ENCODE peak calls at places on chromosomes 6 and 20, in four cellular contexts. B, U, F and T are unnamed samples.

GRCh38 chr6:136052046-136052445 is 198.1 kb downstream of the MTFR2 start:
- DNase-seq in B (no peak), U (no peak), F (no peak), T (no peak)

GRCh38 chr6:36817864-36818263 is 21.4 kb downstream of the CPNE5 start:
- DNase-seq in B (no peak), U (no peak), F (no peak), T (no peak)

GRCh38 chr6:75530696-75531095 is 37.1 kb upstream of the FILIP1 start:
- DNase-seq in U (no peak), B (no peak), F (no peak), T (no peak)

GRCh38 chr6:131216277-131216676 is 81.0 kb downstream of the AKAP7 start:
- DNase-seq in F (no peak), B (no peak), U (no peak), T (no peak)

GRCh38 chr6:98579089-98579488 is 255.3 kb upstream of the POU3F2 start:
- DNase-seq in F (no peak), B (no peak), U (no peak), T (no peak)

GRCh38 chr6:20110478-20110877 is 101.8 kb downstream of the MBOAT1 start:
- DNase-seq in B (no peak), U (no peak), F (no peak), T (no peak)

GRCh38 chr6:20159781-20160540 is 52.3 kb downstream of the MBOAT1 start:
- DNase-seq in B (no peak), F (no peak), U (no peak), T (no peak)

GRCh38 chr20:53960586-53961386 is 109.6 kb downstream of the BCAS1 start:
- DNase-seq in F (no peak), U (no peak), B (no peak), T (no peak)

GRCh38 chr6:130365166-130366010 is 429 bp upstream of the TMEM200A start:
- DNase-seq in U (peak), F (peak), B (peak), T (no peak)

GRCh38 chr6:105209950-105210706 is 30.3 kb upstream of the POPDC3 start:
- DNase-seq in F (peak), B (no peak), U (no peak), T (no peak)

GRCh38 chr6:41696788-41697187 is 38.6 kb downstream of the TFEB start:
- DNase-seq in U (no peak), F (no peak), B (no peak), T (no peak)

GRCh38 chr6:52953911-52954839 is 40.9 kb downstream of the GSTA4 start:
- DNase-seq in U (no peak), B (no peak), F (no peak), T (no peak)

GRCh38 chr6:105780146-105780860 is 305.8 kb upstream of the PRDM1 start:
- DNase-seq in U (no peak), B (no peak), F (peak), T (no peak)

GRCh38 chr6:145815351-145815772 is 767 bp upstream of the FBXO30 start:
- DNase-seq in F (no peak), B (peak), U (no peak), T (no peak)

GRCh38 chr6:98947411-98948292 is at the start of gene FBXL4:
- DNase-seq in U (peak), F (peak), B (peak), T (no peak)

GRCh38 chr6:53735896-53736295 is 58.9 kb upstream of the LRRC1 start:
- DNase-seq in U (no peak), F (no peak), B (no peak), T (no peak)

GRCh38 chr6:136677822-136678221 is 114.5 kb downstream of the MAP3K5 start:
- DNase-seq in B (no peak), F (no peak), U (no peak), T (no peak)

GRCh38 chr6:56484669-56485068 is 158.0 kb downstream of the DST start:
- DNase-seq in F (peak), B (no peak), U (no peak), T (no peak)

GRCh38 chr6:25137497-25137896 is 141.7 kb upstream of the CARMIL1 start:
- DNase-seq in U (no peak), F (no peak), B (no peak), T (peak)

GRCh38 chr6:129857838-129858237 is 3.3 kb downstream of the TMEM244 start:
- DNase-seq in U (no peak), B (no peak), F (no peak), T (no peak)

GRCh38 chr6:42141603-42142117 is 760 bp downstream of the C6orf132 start:
- DNase-seq in U (no peak), F (no peak), B (no peak), T (no peak)

GRCh38 chr20:38840053-38840893 is 34.8 kb downstream of the PPP1R16B start:
- DNase-seq in B (no peak), F (no peak), U (no peak), T (no peak)

GRCh38 chr6:107941627-107942026 is 16.4 kb downstream of the SEC63 start:
- DNase-seq in U (peak), F (no peak), B (no peak), T (no peak)

GRCh38 chr6:165426892-165427291 is 117.5 kb upstream of the C6orf118 start:
- DNase-seq in F (no peak), U (no peak), B (no peak), T (no peak)

GRCh38 chr6:21665101-21665435 is 71.5 kb downstream of the SOX4 start:
- DNase-seq in B (no peak), U (no peak), F (no peak), T (no peak)

GRCh38 chr6:28839443-28840120 is 84.2 kb downstream of the TRIM27 start:
- DNase-seq in B (no peak), U (no peak), F (no peak), T (no peak)

GRCh38 chr20:57866250-57867106 is 156.7 kb upstream of the PMEPA1 start:
- DNase-seq in F (no peak), B (no peak), U (no peak), T (no peak)

GRCh38 chr6:98583506-98583905 is 250.9 kb upstream of the POU3F2 start:
- DNase-seq in B (no peak), U (no peak), F (no peak), T (no peak)

GRCh38 chr6:692858-693736 is at the start of gene EXOC2:
- DNase-seq in U (peak), B (peak), F (peak), T (peak)

GRCh38 chr6:113634352-113635163 is 222.6 kb upstream of the MARCKS start:
- DNase-seq in U (no peak), B (no peak), F (peak), T (peak)

GRCh38 chr6:144314003-144314485 is 28.9 kb downstream of the UTRN start:
- DNase-seq in F (peak), U (no peak), B (peak), T (no peak)

GRCh38 chr20:64242797-64243475 is 12.6 kb upstream of the PCMTD2 start:
- DNase-seq in B (no peak), F (no peak), U (no peak), T (no peak)

GRCh38 chr6:136463796-136464542 is 86.3 kb downstream of the MAP7 start:
- DNase-seq in U (no peak), B (no peak), F (no peak), T (no peak)

GRCh38 chr6:3568396-3569082 is 111.7 kb upstream of the SLC22A23 start:
- DNase-seq in B (no peak), U (peak), F (no peak), T (no peak)

DNA sequence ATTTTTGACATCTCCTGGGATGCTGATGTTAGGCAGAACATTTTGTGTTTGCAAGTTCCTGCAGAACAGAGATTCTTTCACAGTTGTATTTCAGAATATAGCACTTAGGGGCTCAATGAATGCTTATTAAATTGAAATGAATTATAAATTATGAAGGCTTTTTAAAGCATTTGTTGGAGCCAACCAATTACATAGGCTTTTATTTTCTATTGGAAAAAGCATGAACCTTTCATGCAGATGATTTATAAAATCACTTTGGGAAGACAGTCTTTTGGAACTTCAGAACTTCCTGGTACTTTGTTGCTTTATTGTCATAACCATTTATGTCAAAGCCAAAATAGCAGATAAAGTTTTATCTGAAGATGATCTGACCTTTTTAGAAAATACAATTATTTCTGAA is 69.2 kb upstream of the HINT3 start:
- DNase-seq in F (no peak), B (no peak), U (no peak), T (no peak)
- H3K4me3 ChIP-seq in F (no peak), B (no peak), U (no peak), T (no peak)

GRCh38 chr6:10412165-10412947 is 2.5 kb downstream of the TFAP2A start:
- DNase-seq in U (peak), B (peak), F (peak), T (no peak)

GRCh38 chr6:10414766-10415592 is at the start of gene TFAP2A:
- DNase-seq in B (no peak), F (peak), U (peak), T (no peak)

GRCh38 chr6:10412948-10413849 is 1.7 kb downstream of the TFAP2A start:
- DNase-seq in B (no peak), F (peak), U (peak), T (no peak)

GRCh38 chr6:10415593-10416480 is 963 bp upstream of the TFAP2A start:
- DNase-seq in U (no peak), F (no peak), B (no peak), T (no peak)

DNA sequence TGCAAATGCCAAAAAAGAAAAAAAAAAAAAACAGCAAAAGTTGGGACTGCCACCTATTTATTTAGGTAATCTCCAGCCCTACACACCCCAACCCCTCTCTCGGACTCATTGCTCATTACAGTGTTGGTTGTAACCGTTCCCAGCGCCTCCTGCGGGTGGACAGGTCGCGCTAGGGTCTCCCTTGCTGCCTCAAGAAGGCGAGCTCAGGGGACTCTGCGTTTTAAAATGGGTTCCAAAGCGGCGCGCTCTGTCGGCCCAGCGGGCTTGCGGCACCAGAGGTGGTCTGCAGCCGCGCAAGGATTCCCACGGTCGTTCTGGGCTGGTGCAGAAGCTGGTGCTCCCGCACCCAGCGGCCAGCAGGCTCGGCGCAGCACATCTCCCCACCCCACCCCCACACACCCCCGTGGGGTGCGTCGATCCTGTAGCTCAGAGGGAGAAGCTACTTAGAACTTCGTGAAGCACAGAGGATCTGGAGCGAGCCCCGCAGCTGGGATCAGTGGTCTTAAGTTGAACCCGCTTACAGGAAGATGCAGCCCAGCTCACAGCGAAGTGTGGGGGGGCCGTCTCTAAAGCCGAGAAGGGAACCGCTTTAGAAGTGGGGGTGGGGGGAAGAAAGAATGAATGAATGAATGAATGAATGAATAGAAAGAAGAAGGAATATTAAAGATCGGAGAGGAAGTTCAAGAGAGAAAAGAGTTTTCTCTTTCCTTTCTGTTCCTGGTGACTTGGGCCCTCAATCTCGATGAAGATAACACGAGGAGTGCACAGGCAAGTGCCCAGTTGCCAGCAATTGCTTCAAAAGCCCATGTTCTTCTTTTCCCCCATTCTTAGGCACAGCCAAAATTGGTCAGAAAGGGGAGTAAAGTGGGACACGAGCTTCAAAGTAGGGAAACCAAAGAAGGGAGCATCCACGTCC is 766 bp downstream of the TFAP2A start:
- DNase-seq in U (peak), B (no peak), F (peak), T (no peak)
- TF ChIP-seq CTCF in U (peak), B (no peak), F (peak), T (no peak)

DNA sequence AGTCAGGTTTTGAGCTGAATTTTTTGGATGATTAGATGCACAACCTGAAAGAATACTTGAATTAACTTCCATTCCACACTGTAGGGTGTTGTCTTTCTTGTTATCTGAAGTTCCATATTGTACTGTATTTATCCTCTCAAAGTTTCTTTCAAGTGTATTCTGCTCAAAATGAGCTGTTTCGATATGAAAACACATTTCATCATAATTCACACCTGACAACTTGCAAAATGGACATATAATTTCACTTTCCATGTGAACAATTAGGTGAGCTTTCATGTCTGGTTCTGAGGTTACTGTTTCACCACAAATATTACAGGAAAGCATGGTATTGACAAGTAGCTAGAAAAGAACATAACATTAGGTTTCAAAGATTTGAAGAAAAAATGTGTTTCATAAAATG is 1.7 kb downstream of the ZUP1 start:
- DNase-seq in B (no peak), U (no peak), F (no peak), T (peak)
- H3K4me3 ChIP-seq in B (no peak), U (peak), F (peak), T (peak)

GRCh38 chr6:159217595-159218275 is 48.5 kb downstream of the FNDC1 start:
- DNase-seq in B (peak), U (peak), F (peak), T (no peak)
- TF ChIP-seq CTCF in B (peak), U (peak), F (peak), T (peak)

DNA sequence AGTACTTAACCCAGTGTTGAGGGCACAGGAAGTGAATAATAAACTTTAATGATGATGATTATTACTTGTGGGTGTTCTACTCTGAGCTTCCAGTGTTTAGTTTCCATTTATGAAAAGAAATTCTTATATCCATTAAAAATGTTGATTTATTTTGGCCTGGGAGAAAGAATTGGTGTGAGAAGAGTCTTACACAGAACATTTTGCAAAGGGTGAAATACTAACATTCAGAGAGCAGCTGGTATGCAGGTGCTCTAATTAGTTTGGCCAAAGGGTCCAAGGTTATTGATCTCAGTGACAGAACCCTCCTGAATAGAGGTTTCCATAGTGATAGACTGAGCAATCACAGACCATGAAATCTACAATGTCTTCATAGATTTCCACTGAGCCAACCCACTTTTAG is 4.4 kb downstream of the OSER1 start:
- DNase-seq in B (no peak), U (no peak), F (no peak), T (no peak)
- H3K4me3 ChIP-seq in B (no peak), U (no peak), F (no peak), T (no peak)

GRCh38 chr6:87483929-87484328 is 11.2 kb downstream of the SLC35A1 start:
- DNase-seq in U (peak), B (no peak), F (peak), T (no peak)
- TF ChIP-seq CTCF in U (peak), B (no peak), F (no peak), T (peak)

GRCh38 chr6:152698692-152699091 is 995 bp downstream of the MYCT1 start:
- DNase-seq in U (no peak), F (no peak), B (no peak), T (no peak)
- H3K4me3 ChIP-seq in U (no peak), F (no peak), B (no peak), T (no peak)

GRCh38 chr6:139375239-139376053 is 998 bp upstream of the CITED2 start:
- DNase-seq in U (peak), F (peak), B (peak), T (peak)
- TF ChIP-seq CTCF in U (peak), F (peak), B (no peak), T (no peak)